ENCODE peak calls at places on chromosome 19, in nine cellular contexts. K is stimulated activated CD4-positive, alpha-beta T cell treated with anti-CD3 and anti-CD28 coated beads, Interleukin-1b, Interleukin-23, amount 100 ng/mL, for 4 hours; W is M059J; M is posterior cingulate gyrus; D is sciatic nerve; S is NCI-H1694 treated with DMSO at 0.1 percent for 48 hours; H is aorta; I is RWPE1; E is NCI-H2081. J is an unnamed sample.

GRCh38 chr19:3535235-3535921 is 3.6 kb upstream of the TEKTIP1 start:
- DNase-seq in K (no peak), W (no peak), M (no peak), D (no peak), S (no peak), H (no peak), I (no peak), E (no peak), J (no peak)

GRCh38 chr19:38394488-38394887 is 6.0 kb downstream of the SPRED3 start:
- DNase-seq in K (peak; percentile 66), W (no peak), M (no peak), D (no peak), S (no peak), H (no peak), I (no peak), E (no peak), J (no peak)

GRCh38 chr19:48332662-48333466 is 7.5 kb downstream of the EMP3 start:
- DNase-seq in K (peak; percentile 78), W (peak; percentile 98), M (peak; percentile 65), D (peak; percentile 92), S (peak; percentile 100), H (peak; percentile 90), I (peak; percentile 97), E (peak; percentile 100), J (peak; percentile 93)

GRCh38 chr19:13024126-13024957 is 29.1 kb downstream of the NFIX start:
- DNase-seq in K (no peak), W (peak; percentile 63), M (no peak), D (no peak), S (peak; percentile 13), H (no peak), I (no peak), E (no peak), J (no peak)

GRCh38 chr19:28424662-28425430 is 788.1 kb downstream of the UQCRFS1 start:
- DNase-seq in K (no peak), W (no peak), M (no peak), D (no peak), S (no peak), H (no peak), I (no peak), E (no peak), J (no peak)

GRCh38 chr19:29831041-29831548 is 19.3 kb downstream of the CCNE1 start:
- DNase-seq in K (peak; percentile 34), W (no peak), M (no peak), D (peak; percentile 37), S (no peak), H (peak; percentile 31), I (no peak), E (no peak), J (no peak)

GRCh38 chr19:18208098-18208951 is 4.5 kb upstream of the RAB3A start:
- DNase-seq in K (peak; percentile 57), W (no peak), M (no peak), D (no peak), S (peak; percentile 21), H (peak; percentile 83), I (no peak), E (no peak), J (no peak)

GRCh38 chr19:5131866-5132561 is 163.1 kb downstream of the KDM4B start:
- DNase-seq in K (no peak), W (no peak), M (no peak), D (no peak), S (no peak), H (no peak), I (peak; percentile 31), E (no peak), J (no peak)

GRCh38 chr19:3423183-3423829 is 56.9 kb downstream of the NFIC start:
- DNase-seq in K (no peak), W (no peak), M (no peak), D (no peak), S (no peak), H (no peak), I (no peak), E (no peak), J (no peak)

GRCh38 chr19:11142528-11143171 is 12.9 kb downstream of the SPC24 start:
- DNase-seq in K (no peak), W (peak; percentile 95), M (no peak), D (peak; percentile 93), S (no peak), H (peak; percentile 98), I (peak; percentile 91), E (no peak), J (peak; percentile 93)

GRCh38 chr19:41930926-41931592 is 2.8 kb upstream of the ERFL start:
- DNase-seq in K (no peak), W (no peak), M (no peak), D (no peak), S (no peak), H (no peak), I (no peak), E (no peak), J (no peak)

GRCh38 chr19:34841780-34842179 is 68.8 kb upstream of the ZNF599 start:
- DNase-seq in K (no peak), W (no peak), M (no peak), D (no peak), S (no peak), H (no peak), I (no peak), E (no peak), J (no peak)

GRCh38 chr19:53007200-53008054 is 6.3 kb upstream of the ERVV-1 start:
- DNase-seq in K (no peak), W (peak; percentile 8), M (no peak), D (no peak), S (no peak), H (no peak), I (no peak), E (no peak), J (no peak)

GRCh38 chr19:46030861-46031550 is 8.2 kb upstream of the PGLYRP1 start:
- DNase-seq in K (no peak), W (no peak), M (no peak), D (no peak), S (no peak), H (no peak), I (no peak), E (no peak), J (no peak)

GRCh38 chr19:39698535-39698934 is 5.7 kb upstream of the LGALS14 start:
- DNase-seq in K (no peak), W (no peak), M (no peak), D (no peak), S (no peak), H (no peak), I (no peak), E (no peak), J (no peak)

GRCh38 chr19:44924243-44924725 is 9.9 kb downstream of the APOC1 start:
- DNase-seq in K (no peak), W (no peak), M (no peak), D (no peak), S (no peak), H (no peak), I (no peak), E (no peak), J (peak; percentile 57)

GRCh38 chr19:41641879-41642485 is 15.1 kb upstream of the CEACAM4 start:
- DNase-seq in K (peak; percentile 42), W (peak; percentile 47), M (no peak), D (no peak), S (peak; percentile 26), H (no peak), I (peak; percentile 79), E (peak; percentile 71), J (peak; percentile 78)

GRCh38 chr19:35755550-35756371 is 1.1 kb downstream of the HSPB6 start:
- DNase-seq in K (peak; percentile 55), W (no peak), M (no peak), D (peak; percentile 93), S (no peak), H (peak; percentile 96), I (no peak), E (no peak), J (peak; percentile 94)

GRCh38 chr19:39845172-39845571 is 1.0 kb downstream of the FBL start:
- DNase-seq in K (no peak), W (no peak), M (no peak), D (no peak), S (no peak), H (no peak), I (no peak), E (no peak), J (no peak)

GRCh38 chr19:48844472-48844871 is 8.2 kb upstream of the HSD17B14 start:
- DNase-seq in K (no peak), W (peak; percentile 62), M (no peak), D (no peak), S (no peak), H (no peak), I (peak; percentile 50), E (no peak), J (no peak)

GRCh38 chr19:45505996-45506245 is 1.4 kb upstream of the VASP start:
- DNase-seq in K (no peak), W (no peak), M (no peak), D (no peak), S (no peak), H (no peak), I (no peak), E (no peak), J (no peak)

GRCh38 chr19:50384685-50385535 is 763 bp downstream of the POLD1 start:
- DNase-seq in K (no peak), W (no peak), M (no peak), D (no peak), S (no peak), H (no peak), I (peak; percentile 25), E (no peak), J (no peak)